ENCODE peak calls at places on chromosomes 2 and 18, in seven cellular contexts. O is lung, S is A549, F is AG04450, E is fibroblast of mammary gland, J is thoracic aorta, N is uterus. B is an unnamed sample.

GRCh38 chr2:1210352-1210751 is 202.9 kb upstream of the TPO start:
- DNase-seq in O (no peak), S (no peak), F (no peak), E (no peak), J (no peak), N (no peak), B (no peak)

GRCh38 chr2:11356760-11357159 is 12.3 kb upstream of the ROCK2 start:
- DNase-seq in O (no peak), S (no peak), F (no peak), E (no peak), J (no peak), N (no peak), B (no peak)

GRCh38 chr2:231709636-231709980 is 1.3 kb downstream of the PTMA start:
- DNase-seq in O (peak; percentile 64), S (peak; percentile 62), F (no peak), E (peak; percentile 21), J (no peak), N (peak; percentile 59), B (no peak)

GRCh38 chr2:59930430-59930829 is 623.0 kb downstream of the BCL11A start:
- DNase-seq in O (no peak), S (no peak), F (no peak), E (no peak), J (no peak), N (no peak), B (no peak)

GRCh38 chr18:45174755-45175154 is 440.5 kb upstream of the SLC14A2 start:
- DNase-seq in O (no peak), S (no peak), F (no peak), E (no peak), J (no peak), N (no peak), B (no peak)

GRCh38 chr2:62461707-62462106 is 44.3 kb downstream of the TMEM17 start:
- DNase-seq in O (no peak), S (peak; percentile 38), F (no peak), E (peak; percentile 67), J (no peak), N (peak; percentile 31), B (no peak)

GRCh38 chr2:172782506-172783090 is 47.0 kb downstream of the RAPGEF4 start:
- DNase-seq in O (no peak), S (no peak), F (no peak), E (no peak), J (no peak), N (no peak), B (no peak)

GRCh38 chr2:67656875-67657274 is 259.7 kb downstream of the ETAA1 start:
- DNase-seq in O (no peak), S (no peak), F (peak; percentile 32), E (peak; percentile 31), J (no peak), N (no peak), B (no peak)

GRCh38 chr2:30684026-30684425 is 123.2 kb downstream of the CAPN13 start:
- DNase-seq in O (peak; percentile 18), S (no peak), F (no peak), E (no peak), J (no peak), N (no peak), B (no peak)

GRCh38 chr2:199624958-199625357 is 167.2 kb upstream of the SATB2 start:
- DNase-seq in O (peak; percentile 55), S (no peak), F (no peak), E (no peak), J (no peak), N (no peak), B (no peak)

GRCh38 chr2:159200498-159200897 is 86.0 kb downstream of the WDSUB1 start:
- DNase-seq in O (no peak), S (no peak), F (no peak), E (peak; percentile 30), J (no peak), N (no peak), B (no peak)

GRCh38 chr2:70921839-70922590 is 13.7 kb upstream of the ATP6V1B1 start:
- DNase-seq in O (no peak), S (no peak), F (no peak), E (peak; percentile 10), J (no peak), N (no peak), B (no peak)

GRCh38 chr2:235216901-235217300 is 265.1 kb downstream of the SH3BP4 start:
- DNase-seq in O (no peak), S (peak; percentile 7), F (no peak), E (peak; percentile 35), J (no peak), N (no peak), B (no peak)

GRCh38 chr2:209523778-209524362 is 100.0 kb downstream of the MAP2 start:
- DNase-seq in O (no peak), S (no peak), F (no peak), E (no peak), J (no peak), N (no peak), B (peak; percentile 28)

GRCh38 chr2:124884315-124884714 is 859.2 kb downstream of the CNTNAP5 start:
- DNase-seq in O (no peak), S (no peak), F (no peak), E (no peak), J (no peak), N (no peak), B (no peak)

GRCh38 chr2:170436077-170436943 is 258.4 kb downstream of the MYO3B start:
- DNase-seq in O (no peak), S (no peak), F (no peak), E (no peak), J (no peak), N (no peak), B (no peak)

GRCh38 chr2:121810959-121811853 is 55.8 kb downstream of the TSN start:
- DNase-seq in O (peak; percentile 34), S (peak; percentile 53), F (peak; percentile 15), E (peak; percentile 68), J (no peak), N (peak; percentile 24), B (no peak)

GRCh38 chr2:232891621-232892071 is 21.6 kb downstream of the SNORC start:
- DNase-seq in O (no peak), S (no peak), F (no peak), E (peak; percentile 66), J (no peak), N (no peak), B (peak; percentile 39)

GRCh38 chr2:135773917-135774316 is 32.3 kb downstream of the UBXN4 start:
- DNase-seq in O (no peak), S (no peak), F (no peak), E (peak; percentile 25), J (no peak), N (no peak), B (no peak)

GRCh38 chr18:6793986-6794385 is 64.5 kb downstream of the ARHGAP28 start:
- DNase-seq in O (no peak), S (no peak), F (no peak), E (no peak), J (no peak), N (no peak), B (no peak)

GRCh38 chr2:149393647-149394046 is 63.3 kb downstream of the LYPD6 start:
- DNase-seq in O (no peak), S (no peak), F (no peak), E (no peak), J (no peak), N (no peak), B (no peak)

GRCh38 chr18:28095631-28096030 is 81.3 kb downstream of the CDH2 start:
- DNase-seq in O (no peak), S (no peak), F (no peak), E (peak; percentile 49), J (no peak), N (no peak), B (no peak)

GRCh38 chr2:117987121-117987520 is 26.7 kb downstream of the CCDC93 start:
- DNase-seq in O (no peak), S (no peak), F (no peak), E (no peak), J (no peak), N (no peak), B (no peak)
- H3K4me3 ChIP-seq in O (no peak overlapping the region), S (no peak overlapping the region), F (no peak overlapping the region), E (no peak overlapping the region), J (no peak overlapping the region), N (no peak overlapping the region), B (no peak overlapping the region)

GRCh38 chr2:12433641-12433990 is 283.1 kb upstream of the TRIB2 start:
- DNase-seq in O (no peak), S (no peak), F (no peak), E (no peak), J (no peak), N (no peak), B (no peak)
- TF ChIP-seq CTCF in O (no peak), S (no peak), F (no peak), E (no peak), J (no peak), N (no peak), B (peak; percentile 4)

GRCh38 chr2:132463719-132464118 is 47.1 kb downstream of the GPR39 start:
- DNase-seq in O (no peak), S (no peak), F (no peak), E (no peak), J (no peak), N (no peak), B (no peak)

GRCh38 chr2:132466428-132467028 is 49.9 kb downstream of the GPR39 start:
- DNase-seq in O (no peak), S (peak; percentile 13), F (no peak), E (no peak), J (no peak), N (no peak), B (no peak)

GRCh38 chr2:132462242-132462641 is 45.6 kb downstream of the GPR39 start:
- DNase-seq in O (no peak), S (no peak), F (no peak), E (no peak), J (no peak), N (no peak), B (no peak)

GRCh38 chr2:132465917-132466316 is 49.3 kb downstream of the GPR39 start:
- DNase-seq in O (no peak), S (no peak), F (no peak), E (no peak), J (no peak), N (no peak), B (no peak)

GRCh38 chr2:132460781-132461180 is 44.2 kb downstream of the GPR39 start:
- DNase-seq in O (no peak), S (no peak), F (no peak), E (no peak), J (no peak), N (no peak), B (no peak)
- H3K4me3 ChIP-seq in O (no peak overlapping the region), S (no peak overlapping the region), F (no peak overlapping the region), E (no peak overlapping the region), J (no peak overlapping the region), N (no peak overlapping the region), B (no peak overlapping the region)

GRCh38 chr2:191869781-191870180 is 22.9 kb upstream of the CAVIN2 start:
- DNase-seq in O (no peak), S (peak; percentile 18), F (no peak), E (peak; percentile 56), J (no peak), N (no peak), B (no peak)

GRCh38 chr2:191866675-191867506 is 20.0 kb upstream of the CAVIN2 start:
- DNase-seq in O (peak; percentile 51), S (peak; percentile 95), F (peak; percentile 75), E (peak; percentile 96), J (no peak), N (no peak), B (peak; percentile 90)

GRCh38 chr2:191869178-191869577 is 22.3 kb upstream of the CAVIN2 start:
- DNase-seq in O (no peak), S (peak; percentile 75), F (no peak), E (peak; percentile 52), J (no peak), N (no peak), B (no peak)

GRCh38 chr2:191867507-191867847 is 20.6 kb upstream of the CAVIN2 start:
- DNase-seq in O (no peak), S (no peak), F (no peak), E (no peak), J (no peak), N (no peak), B (no peak)

GRCh38 chr2:191870744-191871143 is 23.9 kb upstream of the CAVIN2 start:
- DNase-seq in O (no peak), S (peak; percentile 32), F (no peak), E (no peak), J (no peak), N (no peak), B (no peak)
- TF ChIP-seq CTCF in O (no peak), S (no peak), F (peak; percentile 38), E (peak; percentile 41), J (no peak), N (no peak), B (no peak)